ENCODE peak calls at places on chromosomes 7 and 10, in four cellular contexts. P, B, X and Q are unnamed samples.

GRCh38 chr10:80596391-80597257 is 58.9 kb downstream of the SH2D4B start:
- DNase-seq in B (peak), X (peak), P (no peak), Q (peak)

GRCh38 chr7:114973147-114973546 is 51.3 kb downstream of the MDFIC start:
- DNase-seq in B (peak), X (no peak), P (no peak), Q (no peak)

GRCh38 chr7:103011650-103012049 is 62.9 kb downstream of the FBXL13 start:
- DNase-seq in P (no peak), B (peak), X (no peak), Q (no peak)

GRCh38 chr10:6445671-6446278 is 134.3 kb downstream of the PRKCQ start:
- DNase-seq in P (no peak), X (peak), B (peak), Q (peak)

GRCh38 chr10:127997241-127997640 is 90.3 kb downstream of the PTPRE start:
- DNase-seq in X (no peak), B (no peak), P (no peak), Q (no peak)

GRCh38 chr10:17282311-17282710 is 54.3 kb downstream of the VIM start:
- DNase-seq in B (no peak), P (no peak), X (no peak), Q (no peak)

GRCh38 chr10:49633327-49634045 is 19.6 kb downstream of the CHAT start:
- DNase-seq in P (no peak), X (no peak), B (no peak), Q (no peak)

GRCh38 chr7:99013266-99014112 is 130.4 kb downstream of the SMURF1 start:
- DNase-seq in X (no peak), B (no peak), P (no peak), Q (no peak)

GRCh38 chr7:76396039-76396732 is 13.3 kb downstream of the SSC4D start:
- DNase-seq in X (no peak), P (no peak), B (no peak), Q (no peak)

GRCh38 chr10:30827531-30828120 is 198.1 kb upstream of the LYZL2 start:
- DNase-seq in X (no peak), B (peak), P (no peak), Q (no peak)

GRCh38 chr10:90837486-90837885 is 20.4 kb downstream of the HTR7 start:
- DNase-seq in X (no peak), P (no peak), B (no peak), Q (no peak)

GRCh38 chr7:64045301-64046040 is at the start of gene ZNF727:
- DNase-seq in X (peak), B (no peak), P (no peak), Q (no peak)

GRCh38 chr10:62543981-62544380 is 169.8 kb downstream of the ZNF365 start:
- DNase-seq in P (no peak), B (no peak), X (no peak), Q (no peak)

GRCh38 chr7:1691601-1692499 is 21.8 kb downstream of the ELFN1 start:
- DNase-seq in P (no peak), X (no peak), B (no peak), Q (no peak)

GRCh38 chr7:2008101-2008935 is 224.4 kb downstream of the MAD1L1 start:
- DNase-seq in X (no peak), B (no peak), P (no peak), Q (no peak)

GRCh38 chr7:47571355-47572100 is 10.4 kb downstream of the TNS3 start:
- DNase-seq in X (peak), P (no peak), B (peak), Q (no peak)

GRCh38 chr10:96513686-96514551 is at the start of gene TLL2:
- DNase-seq in X (peak), B (peak), P (peak), Q (peak)

GRCh38 chr7:69537691-69538090 is 60.6 kb upstream of the AUTS2 start:
- DNase-seq in P (no peak), B (no peak), X (no peak), Q (no peak)

GRCh38 chr10:77493851-77494788 is 143.5 kb downstream of the KCNMA1 start:
- DNase-seq in P (no peak), B (peak), X (no peak), Q (no peak)

GRCh38 chr7:7861211-7861633 is 107.4 kb upstream of the GLCCI1 start:
- DNase-seq in B (peak), X (no peak), P (no peak), Q (no peak)

GRCh38 chr7:50362712-50363282 is 58.3 kb downstream of the IKZF1 start:
- DNase-seq in X (no peak), P (no peak), B (no peak), Q (peak)

GRCh38 chr10:34967411-34967880 is 122.7 kb downstream of the CUL2 start:
- DNase-seq in P (no peak), B (peak), X (no peak), Q (no peak)

GRCh38 chr10:7340179-7340874 is 70.5 kb downstream of the SFMBT2 start:
- DNase-seq in X (no peak), B (peak), P (no peak), Q (no peak)

GRCh38 chr10:131653140-131653539 is 247.7 kb upstream of the PPP2R2D start:
- DNase-seq in X (no peak), P (no peak), B (no peak), Q (no peak)

DNA sequence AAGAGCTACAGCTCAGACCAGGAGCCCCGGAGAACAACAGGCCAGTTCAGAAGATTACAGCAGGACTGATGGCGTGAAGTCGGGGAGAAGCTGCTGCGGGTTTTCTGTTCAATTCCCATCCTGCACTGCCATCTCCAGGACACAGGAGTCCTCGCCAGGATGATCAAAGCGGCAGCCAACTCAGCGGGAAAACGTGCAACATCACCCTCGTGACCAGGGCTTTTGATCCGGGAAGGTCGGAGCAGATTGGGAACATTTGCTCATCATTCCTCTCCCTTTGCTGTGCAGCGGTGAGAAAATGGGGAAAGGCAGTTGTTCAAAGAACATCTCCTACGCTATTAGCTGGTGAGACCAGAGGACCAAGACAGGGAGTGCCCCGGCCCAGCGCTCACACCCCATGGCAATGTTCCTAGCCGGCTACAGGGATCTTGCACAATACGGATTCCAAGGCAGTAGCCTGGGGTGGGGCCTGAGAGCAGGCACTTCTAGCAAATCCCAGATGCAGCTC is 50.4 kb upstream of the FOXK1 start:
- DNase-seq in P (no peak), B (peak), X (no peak), Q (no peak)
- TF ChIP-seq CTCF in P (peak), B (peak), X (no peak), Q (no peak)

DNA sequence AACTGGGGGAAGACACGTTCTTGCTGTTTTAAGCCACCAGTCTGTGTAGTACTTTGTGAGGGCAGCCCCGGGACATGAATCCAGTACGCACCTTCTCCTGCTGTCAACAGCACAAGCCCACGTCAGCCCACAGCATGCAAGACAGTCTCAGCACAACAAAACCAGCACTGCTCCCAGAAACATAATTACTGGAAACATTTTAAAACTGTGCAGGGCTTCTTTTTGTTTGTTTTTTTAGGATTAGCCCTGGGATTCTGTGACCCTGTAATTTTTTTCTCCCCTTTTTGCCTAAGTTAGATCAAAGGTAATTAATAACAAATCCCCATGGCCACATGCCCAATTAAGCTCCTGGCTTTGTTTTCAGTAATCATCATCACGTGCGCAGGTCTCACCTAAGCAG is 87.5 kb downstream of the VOPP1 start:
- DNase-seq in B (no peak), X (no peak), P (no peak), Q (no peak)
- TF ChIP-seq CTCF in B (no peak), X (no peak), P (no peak), Q (no peak)

GRCh38 chr10:121593676-121594075 is 4.6 kb downstream of the FGFR2 start:
- DNase-seq in X (no peak), P (no peak), B (no peak), Q (no peak)

GRCh38 chr10:121591186-121591585 is 7.1 kb downstream of the FGFR2 start:
- DNase-seq in X (no peak), P (no peak), B (no peak), Q (no peak)

GRCh38 chr10:121593267-121593666 is 5.0 kb downstream of the FGFR2 start:
- DNase-seq in X (no peak), P (no peak), B (no peak), Q (no peak)

GRCh38 chr10:121590772-121591171 is 7.5 kb downstream of the FGFR2 start:
- DNase-seq in X (no peak), P (no peak), B (no peak), Q (no peak)

GRCh38 chr10:121592155-121592890 is 5.9 kb downstream of the FGFR2 start:
- DNase-seq in P (no peak), X (no peak), B (no peak), Q (no peak)
- TF ChIP-seq CTCF in P (peak), X (no peak), B (no peak), Q (no peak)

GRCh38 chr7:158475679-158476052 is 112.0 kb downstream of the PTPRN2 start:
- DNase-seq in B (no peak), X (no peak), P (no peak), Q (no peak)
- TF ChIP-seq CTCF in B (no peak), X (no peak), P (no peak), Q (no peak)

GRCh38 chr7:139362302-139362701 is 2.6 kb downstream of the LUC7L2 start:
- DNase-seq in P (no peak), X (no peak), B (peak), Q (no peak)

GRCh38 chr7:139360210-139360947 is 685 bp downstream of the LUC7L2 start:
- DNase-seq in X (peak), P (peak), B (peak), Q (peak)

GRCh38 chr7:139359366-139360209 is at the start of gene LUC7L2:
- DNase-seq in B (peak), P (peak), X (peak), Q (peak)

GRCh38 chr7:139361523-139361922 is 1.8 kb downstream of the LUC7L2 start:
- DNase-seq in P (no peak), B (no peak), X (no peak), Q (no peak)

DNA sequence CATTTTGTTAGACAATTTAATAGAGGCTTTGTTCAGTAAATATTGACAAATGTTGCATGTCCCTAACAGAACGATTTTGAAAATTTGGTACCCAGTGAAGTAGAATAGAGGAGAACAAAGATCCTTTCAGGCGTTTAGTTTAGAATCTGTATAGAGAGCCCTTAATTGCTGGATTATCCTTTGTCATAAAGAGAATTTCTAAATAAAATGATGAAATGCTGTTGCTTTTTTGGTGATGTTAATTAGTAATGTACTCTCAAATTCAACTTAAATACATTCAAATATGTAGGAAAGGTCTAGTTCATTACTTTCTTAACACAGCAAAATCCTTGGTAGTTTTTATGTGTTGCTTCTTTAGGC is 1.2 kb downstream of the LUC7L2 start:
- DNase-seq in X (no peak), B (no peak), P (no peak), Q (no peak)
- TF ChIP-seq CTCF in X (no peak), B (no peak), P (no peak), Q (no peak)